ENCODE peak calls at places on chromosome 14, in five cellular contexts. R is heart left ventricle, H is left colon, Y is Right ventricle myocardium inferior, A is A549. F is an unnamed sample.

GRCh38 chr14:98965061-98965460 is 306.9 kb downstream of the BCL11B start:
- ATAC-seq in R (no peak), H (no peak), Y (no peak), A (no peak), F (no peak)

GRCh38 chr14:21263284-21264024 is 5.8 kb downstream of the HNRNPC start:
- ATAC-seq in R (no peak), H (peak), Y (no peak), A (peak), F (no peak)

GRCh38 chr14:94345344-94346072 is 22.4 kb upstream of the SERPINA6 start:
- ATAC-seq in R (no peak), H (no peak), Y (no peak), A (peak), F (peak)

GRCh38 chr14:71021347-71022014 is 114.2 kb downstream of the PCNX1 start:
- ATAC-seq in R (no peak), H (no peak), Y (no peak), A (no peak), F (no peak)

GRCh38 chr14:100187247-100187833 is 27.9 kb upstream of the DEGS2 start:
- ATAC-seq in R (no peak), H (peak), Y (no peak), A (no peak), F (no peak)

GRCh38 chr14:41749425-41749824 is 142.7 kb downstream of the LRFN5 start:
- ATAC-seq in R (no peak), H (no peak), Y (no peak), A (no peak), F (no peak)

GRCh38 chr14:99660006-99660566 is 15.2 kb downstream of the HHIPL1 start:
- ATAC-seq in R (no peak), H (no peak), Y (no peak), A (no peak), F (no peak)

GRCh38 chr14:52821805-52822250 is 30.4 kb upstream of the GNPNAT1 start:
- ATAC-seq in R (no peak), H (peak), Y (no peak), A (no peak), F (no peak)

GRCh38 chr14:100671906-100672305 is 54.8 kb upstream of the DLK1 start:
- ATAC-seq in R (no peak), H (no peak), Y (no peak), A (no peak), F (no peak)

GRCh38 chr14:77593501-77593911 is 22.9 kb downstream of the SPTLC2 start:
- ATAC-seq in R (no peak), H (peak), Y (no peak), A (no peak), F (no peak)

GRCh38 chr14:105340821-105341408 is 26.4 kb downstream of the PACS2 start:
- ATAC-seq in R (peak), H (no peak), Y (peak), A (no peak), F (peak)